ENCODE peak calls at places on chromosome 14, in seven cellular contexts. One of them, this sample, is unnamed.

GRCh38 chr14:89221109-89221508 is 195.9 kb downstream of the FOXN3 start:
- DNase-seq in tibial artery: no peak
- DNase-seq in activated CD4-positive, alpha-beta T cell treated with anti-CD3 and anti-CD28 coated beads for 24 hours: no peak
- DNase-seq in ELF-1: no peak
- DNase-seq in stimulated activated CD8-positive, alpha-beta memory T cell treated with anti-CD3 and anti-CD28 coated beads, Interleukin-4, amount 100 ng/mL, for 1 hour: no peak
- DNase-seq in AG10803: peak
- DNase-seq in NCI-H748 treated with DMSO at 0.1 percent for 48 hours: peak
- DNase-seq in this sample: no peak

GRCh38 chr14:73252491-73253322 is 15.4 kb downstream of the PAPLN start:
- DNase-seq in tibial artery: peak
- DNase-seq in activated CD4-positive, alpha-beta T cell treated with anti-CD3 and anti-CD28 coated beads for 24 hours: no peak
- DNase-seq in ELF-1: no peak
- DNase-seq in stimulated activated CD8-positive, alpha-beta memory T cell treated with anti-CD3 and anti-CD28 coated beads, Interleukin-4, amount 100 ng/mL, for 1 hour: no peak
- DNase-seq in AG10803: no peak
- DNase-seq in NCI-H748 treated with DMSO at 0.1 percent for 48 hours: no peak
- DNase-seq in this sample: no peak

GRCh38 chr14:19828314-19828713 is 24.7 kb downstream of the OR4N2 start:
- DNase-seq in tibial artery: no peak
- DNase-seq in activated CD4-positive, alpha-beta T cell treated with anti-CD3 and anti-CD28 coated beads for 24 hours: no peak
- DNase-seq in ELF-1: no peak
- DNase-seq in stimulated activated CD8-positive, alpha-beta memory T cell treated with anti-CD3 and anti-CD28 coated beads, Interleukin-4, amount 100 ng/mL, for 1 hour: no peak
- DNase-seq in AG10803: no peak
- DNase-seq in NCI-H748 treated with DMSO at 0.1 percent for 48 hours: no peak
- DNase-seq in this sample: no peak

GRCh38 chr14:98688446-98688845 is 583.6 kb downstream of the BCL11B start:
- DNase-seq in tibial artery: no peak
- DNase-seq in activated CD4-positive, alpha-beta T cell treated with anti-CD3 and anti-CD28 coated beads for 24 hours: no peak
- DNase-seq in ELF-1: no peak
- DNase-seq in stimulated activated CD8-positive, alpha-beta memory T cell treated with anti-CD3 and anti-CD28 coated beads, Interleukin-4, amount 100 ng/mL, for 1 hour: no peak
- DNase-seq in AG10803: no peak
- DNase-seq in NCI-H748 treated with DMSO at 0.1 percent for 48 hours: no peak
- DNase-seq in this sample: no peak

GRCh38 chr14:59631237-59631636 is 54.6 kb upstream of the CCDC175 start:
- DNase-seq in tibial artery: no peak
- DNase-seq in activated CD4-positive, alpha-beta T cell treated with anti-CD3 and anti-CD28 coated beads for 24 hours: no peak
- DNase-seq in ELF-1: peak
- DNase-seq in stimulated activated CD8-positive, alpha-beta memory T cell treated with anti-CD3 and anti-CD28 coated beads, Interleukin-4, amount 100 ng/mL, for 1 hour: no peak
- DNase-seq in AG10803: no peak
- DNase-seq in NCI-H748 treated with DMSO at 0.1 percent for 48 hours: peak
- DNase-seq in this sample: no peak

GRCh38 chr14:100446572-100446971 is 123.4 kb downstream of the SLC25A47 start:
- DNase-seq in tibial artery: no peak
- DNase-seq in activated CD4-positive, alpha-beta T cell treated with anti-CD3 and anti-CD28 coated beads for 24 hours: no peak
- DNase-seq in ELF-1: peak
- DNase-seq in stimulated activated CD8-positive, alpha-beta memory T cell treated with anti-CD3 and anti-CD28 coated beads, Interleukin-4, amount 100 ng/mL, for 1 hour: no peak
- DNase-seq in AG10803: no peak
- DNase-seq in NCI-H748 treated with DMSO at 0.1 percent for 48 hours: no peak
- DNase-seq in this sample: no peak

GRCh38 chr14:78917462-78917861 is 747.3 kb downstream of the NRXN3 start:
- DNase-seq in tibial artery: no peak
- DNase-seq in activated CD4-positive, alpha-beta T cell treated with anti-CD3 and anti-CD28 coated beads for 24 hours: no peak
- DNase-seq in ELF-1: no peak
- DNase-seq in stimulated activated CD8-positive, alpha-beta memory T cell treated with anti-CD3 and anti-CD28 coated beads, Interleukin-4, amount 100 ng/mL, for 1 hour: no peak
- DNase-seq in AG10803: no peak
- DNase-seq in NCI-H748 treated with DMSO at 0.1 percent for 48 hours: no peak
- DNase-seq in this sample: no peak

GRCh38 chr14:104557086-104557485 is 22.5 kb upstream of the C14orf180 start:
- DNase-seq in tibial artery: peak
- DNase-seq in activated CD4-positive, alpha-beta T cell treated with anti-CD3 and anti-CD28 coated beads for 24 hours: no peak
- DNase-seq in ELF-1: no peak
- DNase-seq in stimulated activated CD8-positive, alpha-beta memory T cell treated with anti-CD3 and anti-CD28 coated beads, Interleukin-4, amount 100 ng/mL, for 1 hour: no peak
- DNase-seq in AG10803: no peak
- DNase-seq in NCI-H748 treated with DMSO at 0.1 percent for 48 hours: no peak
- DNase-seq in this sample: peak

GRCh38 chr14:104197449-104198247 is 59.3 kb downstream of the KIF26A start:
- DNase-seq in tibial artery: no peak
- DNase-seq in activated CD4-positive, alpha-beta T cell treated with anti-CD3 and anti-CD28 coated beads for 24 hours: no peak
- DNase-seq in ELF-1: no peak
- DNase-seq in stimulated activated CD8-positive, alpha-beta memory T cell treated with anti-CD3 and anti-CD28 coated beads, Interleukin-4, amount 100 ng/mL, for 1 hour: no peak
- DNase-seq in AG10803: no peak
- DNase-seq in NCI-H748 treated with DMSO at 0.1 percent for 48 hours: no peak
- DNase-seq in this sample: no peak

GRCh38 chr14:63499701-63500250 is 43.4 kb downstream of the PPP2R5E start:
- DNase-seq in tibial artery: no peak
- DNase-seq in activated CD4-positive, alpha-beta T cell treated with anti-CD3 and anti-CD28 coated beads for 24 hours: no peak
- DNase-seq in ELF-1: no peak
- DNase-seq in stimulated activated CD8-positive, alpha-beta memory T cell treated with anti-CD3 and anti-CD28 coated beads, Interleukin-4, amount 100 ng/mL, for 1 hour: no peak
- DNase-seq in AG10803: peak
- DNase-seq in NCI-H748 treated with DMSO at 0.1 percent for 48 hours: no peak
- DNase-seq in this sample: peak

GRCh38 chr14:28875937-28876910 is 109.6 kb downstream of the FOXG1 start:
- DNase-seq in tibial artery: no peak
- DNase-seq in activated CD4-positive, alpha-beta T cell treated with anti-CD3 and anti-CD28 coated beads for 24 hours: no peak
- DNase-seq in ELF-1: no peak
- DNase-seq in stimulated activated CD8-positive, alpha-beta memory T cell treated with anti-CD3 and anti-CD28 coated beads, Interleukin-4, amount 100 ng/mL, for 1 hour: no peak
- DNase-seq in AG10803: no peak
- DNase-seq in NCI-H748 treated with DMSO at 0.1 percent for 48 hours: peak
- DNase-seq in this sample: no peak

GRCh38 chr14:35332517-35333346 is 40.5 kb downstream of the PSMA6 start:
- DNase-seq in tibial artery: no peak
- DNase-seq in activated CD4-positive, alpha-beta T cell treated with anti-CD3 and anti-CD28 coated beads for 24 hours: peak
- DNase-seq in ELF-1: peak
- DNase-seq in stimulated activated CD8-positive, alpha-beta memory T cell treated with anti-CD3 and anti-CD28 coated beads, Interleukin-4, amount 100 ng/mL, for 1 hour: no peak
- DNase-seq in AG10803: peak
- DNase-seq in NCI-H748 treated with DMSO at 0.1 percent for 48 hours: no peak
- DNase-seq in this sample: no peak

GRCh38 chr14:52703664-52704063 is 3.3 kb upstream of the PSMC6 start:
- DNase-seq in tibial artery: no peak
- DNase-seq in activated CD4-positive, alpha-beta T cell treated with anti-CD3 and anti-CD28 coated beads for 24 hours: no peak
- DNase-seq in ELF-1: no peak
- DNase-seq in stimulated activated CD8-positive, alpha-beta memory T cell treated with anti-CD3 and anti-CD28 coated beads, Interleukin-4, amount 100 ng/mL, for 1 hour: no peak
- DNase-seq in AG10803: no peak
- DNase-seq in NCI-H748 treated with DMSO at 0.1 percent for 48 hours: no peak
- DNase-seq in this sample: no peak